ENCODE peak calls at places on chromosome 12, in five cellular contexts. Y is HepG2, L is K562, Z is A549, E is SK-N-SH. G is an unnamed sample.

GRCh38 chr12:34526946-34527345 is 504.6 kb downstream of the ALG10 start:
- DNase-seq in Y (no peak), E (no peak), L (no peak), Z (no peak), G (no peak)

GRCh38 chr12:74538491-74539258 is 1.0 kb downstream of the ATXN7L3B start:
- DNase-seq in Y (no peak), L (peak), Z (no peak), E (peak), G (no peak)

GRCh38 chr12:88982694-88983093 is 369.6 kb downstream of the DUSP6 start:
- DNase-seq in L (no peak), Z (no peak), Y (no peak), E (no peak), G (no peak)

GRCh38 chr12:110874781-110875180 is 28.0 kb downstream of the CCDC63 start:
- DNase-seq in Y (no peak), E (no peak), Z (no peak), L (no peak), G (no peak)

GRCh38 chr12:81297606-81298005 is 219.7 kb downstream of the ACSS3 start:
- DNase-seq in L (no peak), Y (no peak), Z (no peak), E (no peak), G (no peak)

GRCh38 chr12:85951823-85952222 is 77.7 kb downstream of the NTS start:
- DNase-seq in Y (no peak), E (peak), Z (no peak), L (no peak), G (no peak)

GRCh38 chr12:49804821-49805220 is 23.4 kb downstream of the NCKAP5L start:
- DNase-seq in E (peak), Y (no peak), Z (no peak), L (no peak), G (no peak)

GRCh38 chr12:115185529-115185928 is 501.6 kb upstream of the TBX3 start:
- DNase-seq in Z (no peak), Y (no peak), L (no peak), E (no peak), G (no peak)

GRCh38 chr12:122867701-122868461 is 28.0 kb downstream of the VPS37B start:
- DNase-seq in Y (peak), Z (peak), L (peak), E (peak), G (no peak)

GRCh38 chr12:40017488-40017887 is 88.4 kb downstream of the SLC2A13 start:
- DNase-seq in Y (no peak), E (no peak), L (no peak), Z (no peak), G (no peak)

GRCh38 chr12:93390025-93390424 is 12.3 kb downstream of the NUDT4 start:
- DNase-seq in E (no peak), Z (no peak), L (no peak), Y (no peak), G (no peak)

GRCh38 chr12:118065380-118065779 is 4.4 kb upstream of the WSB2 start:
- DNase-seq in E (no peak), Z (no peak), Y (no peak), L (no peak), G (no peak)

GRCh38 chr12:131872154-131873046 is 22.0 kb upstream of the ULK1 start:
- DNase-seq in E (peak), L (no peak), Z (peak), Y (no peak), G (no peak)

GRCh38 chr12:57216931-57217871 is 607 bp downstream of the NXPH4 start:
- DNase-seq in Y (no peak), Z (peak), E (peak), L (peak), G (no peak)

GRCh38 chr12:106074706-106075392 is 63.9 kb downstream of the NUAK1 start:
- DNase-seq in Y (no peak), E (peak), Z (no peak), L (no peak), G (no peak)

GRCh38 chr12:67082221-67082620 is 186.9 kb upstream of the CAND1 start:
- DNase-seq in Y (no peak), L (no peak), E (no peak), Z (no peak), G (no peak)

GRCh38 chr12:1993341-1993740 is 10.9 kb downstream of the DCP1B start:
- DNase-seq in E (no peak), Z (no peak), Y (peak), L (no peak), G (no peak)

GRCh38 chr12:101207086-101207780 is 2.8 kb downstream of the SLC5A8 start:
- DNase-seq in Z (no peak), L (no peak), Y (no peak), E (no peak), G (no peak)

GRCh38 chr12:102513272-102513671 is 32.9 kb upstream of the IGF1 start:
- DNase-seq in Y (no peak), L (no peak), E (no peak), Z (no peak), G (peak)
- TF ChIP-seq REST in Y (no peak), L (no peak), E (no peak), Z (no peak), G (no peak)

GRCh38 chr12:12272869-12273268 is 6.0 kb upstream of the LRP6 start:
- DNase-seq in Y (no peak), L (no peak), Z (no peak), E (no peak), G (no peak)
- TF ChIP-seq REST in Y (no peak), L (no peak), Z (no peak), E (no peak), G (no peak)

DNA sequence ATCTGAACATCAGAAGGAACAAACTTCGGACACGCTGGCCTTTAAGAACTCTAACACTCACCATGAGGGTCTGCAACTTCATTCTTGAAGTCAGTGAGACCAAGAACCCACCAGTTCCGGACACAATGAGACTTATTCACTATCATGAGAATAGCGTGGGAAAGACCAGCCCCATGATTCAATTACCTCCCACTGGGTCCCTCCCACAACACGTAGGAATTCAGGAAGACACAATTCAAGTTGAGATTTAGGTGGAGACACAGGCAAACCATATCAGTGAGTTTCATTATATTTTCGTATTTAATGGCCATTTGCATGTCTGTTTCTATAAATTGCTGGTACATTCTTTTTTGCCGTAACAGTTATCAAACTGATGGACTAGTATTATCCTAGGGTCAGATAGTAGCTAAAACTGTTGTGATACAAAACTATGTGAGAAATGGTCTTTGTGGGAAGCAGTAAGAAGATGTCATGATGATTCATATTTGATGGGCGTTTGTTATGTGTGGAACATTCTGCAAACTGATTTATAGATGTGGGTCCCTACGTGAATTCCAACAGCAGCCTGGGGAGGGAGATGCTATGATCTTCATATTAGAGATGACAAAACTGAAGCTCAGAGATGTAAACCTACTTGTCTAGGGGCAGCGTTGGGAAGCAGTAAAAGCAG is 282.4 kb upstream of the TMEM132C start:
- DNase-seq in Z (no peak), E (no peak), Y (no peak), L (no peak), G (no peak)
- TF ChIP-seq REST in Z (no peak), E (no peak), Y (no peak), L (no peak), G (no peak)

GRCh38 chr12:98475565-98475908 is 39.9 kb upstream of the TMPO start:
- DNase-seq in Z (no peak), L (no peak), Y (no peak), E (no peak), G (no peak)

GRCh38 chr12:98483621-98484455 is 31.6 kb upstream of the TMPO start:
- DNase-seq in E (no peak), Z (no peak), L (no peak), Y (no peak), G (no peak)

GRCh38 chr12:98478606-98479005 is 36.8 kb upstream of the TMPO start:
- DNase-seq in Y (no peak), L (no peak), E (no peak), Z (no peak), G (no peak)
- TF ChIP-seq REST in Y (no peak), L (no peak), E (no peak), Z (no peak), G (no peak)

GRCh38 chr12:63276537-63277365 is 125.8 kb upstream of the AVPR1A start:
- DNase-seq in Y (peak), L (peak), E (peak), Z (no peak), G (no peak)
- TF ChIP-seq REST in Y (no peak), L (no peak), E (no peak), Z (no peak), G (no peak)

GRCh38 chr12:127008758-127009403 is 1258.1 kb upstream of the TMEM132C start:
- DNase-seq in L (no peak), Z (no peak), Y (no peak), E (no peak), G (no peak)
- TF ChIP-seq REST in L (no peak), Z (no peak), Y (no peak), E (no peak), G (no peak)

G was measured in GM12878.